ENCODE peak calls at places on chromosome 22, in ten cellular contexts. K is sigmoid colon, Z is HCT116, V is NB4, A is AG04450, N is tibial artery, R is Panc1, Y is AG09309, W is RWPE2, H is kidney. J is an unnamed sample.
A peak's percentile ranks its signal among the peaks of the same experiment; 100 is the strongest.

GRCh38 chr22:23176645-23177027 is 3.7 kb upstream of the BCR start:
- DNase-seq in K (no peak), Z (no peak), V (no peak), A (no peak), N (no peak), R (no peak), Y (no peak), W (no peak), H (no peak), J (no peak)

GRCh38 chr22:42959472-42960145 is 55.3 kb downstream of the PACSIN2 start:
- DNase-seq in K (peak; percentile 77), Z (no peak), V (peak; percentile 79), A (peak; percentile 48), N (peak; percentile 72), R (peak; percentile 67), Y (no peak), W (no peak), H (no peak), J (no peak)

GRCh38 chr22:42939941-42940653 is 74.9 kb downstream of the PACSIN2 start:
- DNase-seq in K (no peak), Z (peak; percentile 78), V (no peak), A (peak; percentile 32), N (no peak), R (peak; percentile 78), Y (no peak), W (no peak), H (peak; percentile 82), J (peak; percentile 72)

GRCh38 chr22:43922123-43922522 is 1.5 kb upstream of the PNPLA3 start:
- DNase-seq in K (no peak), Z (no peak), V (no peak), A (no peak), N (no peak), R (no peak), Y (no peak), W (no peak), H (no peak), J (no peak)

GRCh38 chr22:49244466-49245420 is 582.9 kb downstream of the BRD1 start:
- DNase-seq in K (no peak), Z (no peak), V (no peak), A (no peak), N (peak; percentile 11), R (no peak), Y (no peak), W (no peak), H (peak; percentile 43), J (no peak)

GRCh38 chr22:31327786-31328544 is 18.2 kb downstream of the PATZ1 start:
- DNase-seq in K (no peak), Z (no peak), V (no peak), A (no peak), N (no peak), R (no peak), Y (no peak), W (no peak), H (no peak), J (no peak)

GRCh38 chr22:43136255-43136654 is 6.9 kb downstream of the MCAT start:
- DNase-seq in K (no peak), Z (no peak), V (peak; percentile 70), A (no peak), N (no peak), R (no peak), Y (no peak), W (no peak), H (no peak), J (peak; percentile 61)

GRCh38 chr22:19178065-19178658 is 374 bp downstream of the SLC25A1 start:
- DNase-seq in K (peak; percentile 80), Z (no peak), V (peak; percentile 66), A (no peak), N (no peak), R (no peak), Y (no peak), W (no peak), H (peak; percentile 85), J (peak; percentile 67)

GRCh38 chr22:37231406-37232139 is 12.5 kb downstream of the RAC2 start:
- DNase-seq in K (no peak), Z (no peak), V (no peak), A (no peak), N (no peak), R (no peak), Y (no peak), W (no peak), H (no peak), J (no peak)

GRCh38 chr22:37229805-37230672 is 14.0 kb downstream of the RAC2 start:
- DNase-seq in K (no peak), Z (peak; percentile 51), V (peak; percentile 96), A (no peak), N (peak; percentile 44), R (no peak), Y (peak; percentile 8), W (peak; percentile 38), H (peak; percentile 87), J (peak; percentile 61)

GRCh38 chr22:37230673-37231405 is 13.2 kb downstream of the RAC2 start:
- DNase-seq in K (no peak), Z (no peak), V (no peak), A (no peak), N (no peak), R (no peak), Y (no peak), W (no peak), H (no peak), J (peak; percentile 14)

GRCh38 chr22:37233751-37234631 is 10.1 kb downstream of the RAC2 start:
- DNase-seq in K (no peak), Z (no peak), V (no peak), A (no peak), N (no peak), R (no peak), Y (no peak), W (peak; percentile 52), H (peak; percentile 62), J (no peak)

GRCh38 chr22:37232140-37232998 is 11.7 kb downstream of the RAC2 start:
- DNase-seq in K (no peak), Z (no peak), V (no peak), A (no peak), N (no peak), R (no peak), Y (no peak), W (no peak), H (peak; percentile 47), J (no peak)
- H3K4me3 ChIP-seq in K (no peak overlapping the region), Z (no peak overlapping the region), V (no peak overlapping the region), A (no peak overlapping the region), N (no peak overlapping the region), R (no peak overlapping the region), Y (no peak overlapping the region), W (no peak overlapping the region), H (no peak overlapping the region), J (no peak overlapping the region)

GRCh38 chr22:32448980-32449379 is 15.3 kb downstream of the BPIFC start:
- DNase-seq in K (no peak), Z (no peak), V (no peak), A (no peak), N (no peak), R (no peak), Y (no peak), W (no peak), H (no peak), J (no peak)

GRCh38 chr22:32446321-32446720 is 17.9 kb downstream of the BPIFC start:
- DNase-seq in K (no peak), Z (no peak), V (no peak), A (no peak), N (no peak), R (no peak), Y (no peak), W (no peak), H (no peak), J (peak; percentile 26)

GRCh38 chr22:32444068-32444467 is 20.2 kb downstream of the BPIFC start:
- DNase-seq in K (no peak), Z (peak; percentile 34), V (peak; percentile 33), A (no peak), N (no peak), R (no peak), Y (no peak), W (no peak), H (no peak), J (peak; percentile 10)
- TF ChIP-seq CTCF in K (no peak), Z (peak; percentile 62), V (peak; percentile 48), A (no peak), N (no peak), R (peak; percentile 70), Y (peak; percentile 23), W (peak; percentile 69), H (peak; percentile 27), J (peak; percentile 9)

DNA sequence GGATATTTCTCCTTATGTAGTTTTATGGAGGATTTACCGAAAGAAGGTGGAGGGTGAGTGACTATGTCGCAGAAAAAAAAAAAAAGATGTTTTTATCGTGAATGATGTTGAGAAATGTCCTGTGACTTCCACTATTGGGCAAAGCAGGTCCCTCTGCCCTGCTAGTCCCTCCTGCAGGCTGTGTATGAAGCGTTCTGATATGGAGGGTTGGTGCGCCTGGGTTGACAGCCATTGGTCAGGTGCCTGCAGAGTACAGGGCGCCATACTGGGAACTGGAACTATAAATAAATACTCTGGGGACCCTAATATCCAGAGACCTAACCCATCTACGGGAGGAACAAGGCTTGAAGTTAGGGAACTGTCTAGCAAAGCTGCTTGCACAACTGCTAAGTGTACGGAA is 1.5 kb downstream of the IL17RA start:
- DNase-seq in K (peak; percentile 63), Z (no peak), V (peak; percentile 77), A (no peak), N (no peak), R (no peak), Y (no peak), W (no peak), H (no peak), J (no peak)
- H3K4me3 ChIP-seq in K (peak overlapping the region; percentile 45), Z (peak overlapping the region; percentile 77), V (peak overlapping the region; percentile 92), A (peak overlapping the region; percentile 17), N (peak overlapping the region; percentile 84), R (peak overlapping the region; percentile 74), Y (no peak overlapping the region), W (no peak overlapping the region), H (peak overlapping the region; percentile 38), J (peak overlapping the region; percentile 86)

GRCh38 chr22:20178922-20179227 is 28.0 kb upstream of the CCDC188 start:
- DNase-seq in K (no peak), Z (no peak), V (no peak), A (no peak), N (no peak), R (no peak), Y (no peak), W (no peak), H (no peak), J (no peak)

GRCh38 chr22:20179455-20180244 is 28.8 kb upstream of the CCDC188 start:
- DNase-seq in K (no peak), Z (no peak), V (no peak), A (no peak), N (no peak), R (no peak), Y (no peak), W (no peak), H (no peak), J (no peak)

GRCh38 chr22:20180640-20181039 is 29.8 kb upstream of the CCDC188 start:
- DNase-seq in K (no peak), Z (no peak), V (no peak), A (no peak), N (no peak), R (no peak), Y (no peak), W (no peak), H (no peak), J (no peak)

GRCh38 chr22:20181194-20181931 is 30.5 kb upstream of the CCDC188 start:
- DNase-seq in K (no peak), Z (no peak), V (no peak), A (no peak), N (no peak), R (no peak), Y (no peak), W (no peak), H (no peak), J (no peak)

DNA sequence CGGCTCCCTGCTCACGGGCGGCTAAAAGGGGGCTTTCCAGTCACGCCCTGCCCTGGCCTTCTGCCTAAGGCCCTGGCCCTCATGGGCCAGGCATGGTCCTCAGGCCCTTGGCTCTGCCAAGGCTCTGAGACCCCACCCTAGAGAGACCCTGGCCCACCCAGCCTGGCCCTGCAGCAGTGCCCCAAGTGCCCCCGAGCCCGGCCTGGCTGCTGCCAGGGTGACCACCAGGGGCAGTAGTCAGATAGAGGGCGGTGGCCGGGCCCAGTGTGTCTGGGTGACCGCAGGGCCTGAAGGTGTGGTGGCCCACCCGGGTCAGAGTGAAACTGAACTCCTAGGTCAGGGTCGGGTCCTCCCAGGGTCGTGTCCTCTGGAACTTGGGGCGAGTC is 29.4 kb upstream of the CCDC188 start:
- DNase-seq in K (no peak), Z (no peak), V (no peak), A (no peak), N (no peak), R (no peak), Y (no peak), W (no peak), H (no peak), J (no peak)
- TF ChIP-seq CTCF in K (no peak), Z (no peak), V (peak; percentile 25), A (peak; percentile 14), N (no peak), R (peak; percentile 64), Y (peak; percentile 35), W (no peak), H (no peak), J (peak; percentile 32)